ENCODE peak calls at places on chromosomes 16 and 17, in nine cellular contexts. L is lower lobe of right lung, Y is lower leg skin, O is endothelial cell of umbilical vein, S is BE2C, R is coronary artery, K is DND-41, Z is gastrocnemius medialis, P is stomach. N is an unnamed sample.

GRCh38 chr16:89598199-89598598 is 15.2 kb upstream of the DPEP1 start:
- DNase-seq in P (no peak), R (no peak), O (no peak), L (no peak), K (no peak), Z (no peak), S (no peak), Y (no peak), N (no peak)

GRCh38 chr16:65318590-65319267 is 196.9 kb upstream of the CDH11 start:
- DNase-seq in Z (no peak), S (no peak), R (no peak), O (no peak), L (no peak), K (no peak), Y (no peak), P (no peak), N (no peak)

GRCh38 chr17:59378621-59379194 is 47.3 kb downstream of the YPEL2 start:
- DNase-seq in P (no peak), Z (no peak), S (no peak), K (no peak), R (no peak), Y (no peak), O (peak), L (no peak), N (no peak)

GRCh38 chr17:64457156-64457555 is 8.2 kb downstream of the MILR1 start:
- DNase-seq in Y (no peak), Z (no peak), K (no peak), S (no peak), R (no peak), L (no peak), O (no peak), P (no peak), N (no peak)

GRCh38 chr17:42107597-42108576 is 4.6 kb downstream of the DHX58 start:
- DNase-seq in O (peak), L (peak), Z (peak), K (peak), P (peak), S (peak), Y (peak), R (no peak), N (peak)

GRCh38 chr16:85347213-85347591 is 234.9 kb upstream of the CIBAR2 start:
- DNase-seq in Z (no peak), S (peak), P (peak), R (no peak), Y (no peak), L (no peak), K (peak), O (no peak), N (no peak)

GRCh38 chr17:7579001-7579838 is at the start of gene CD68:
- DNase-seq in L (peak), Y (peak), O (peak), R (no peak), K (peak), P (peak), S (peak), Z (peak), N (peak)

GRCh38 chr16:57984443-57985203 is 13.7 kb upstream of the CNGB1 start:
- DNase-seq in R (no peak), S (peak), L (peak), K (no peak), Z (peak), P (peak), O (peak), Y (peak), N (peak)

GRCh38 chr16:66569827-66570405 is 3.7 kb downstream of the CMTM1 start:
- DNase-seq in P (no peak), Y (no peak), O (peak), L (no peak), R (no peak), K (no peak), S (no peak), Z (no peak), N (no peak)

GRCh38 chr17:83079766-83080616 is 582 bp downstream of the METRNL start:
- DNase-seq in Z (no peak), O (no peak), Y (no peak), S (no peak), K (no peak), P (no peak), R (no peak), L (no peak), N (no peak)
- H3K4me3 ChIP-seq in Z (peak), O (peak), Y (peak), S (peak), K (no peak), P (peak), R (peak), L (peak), N (no peak)

DNA sequence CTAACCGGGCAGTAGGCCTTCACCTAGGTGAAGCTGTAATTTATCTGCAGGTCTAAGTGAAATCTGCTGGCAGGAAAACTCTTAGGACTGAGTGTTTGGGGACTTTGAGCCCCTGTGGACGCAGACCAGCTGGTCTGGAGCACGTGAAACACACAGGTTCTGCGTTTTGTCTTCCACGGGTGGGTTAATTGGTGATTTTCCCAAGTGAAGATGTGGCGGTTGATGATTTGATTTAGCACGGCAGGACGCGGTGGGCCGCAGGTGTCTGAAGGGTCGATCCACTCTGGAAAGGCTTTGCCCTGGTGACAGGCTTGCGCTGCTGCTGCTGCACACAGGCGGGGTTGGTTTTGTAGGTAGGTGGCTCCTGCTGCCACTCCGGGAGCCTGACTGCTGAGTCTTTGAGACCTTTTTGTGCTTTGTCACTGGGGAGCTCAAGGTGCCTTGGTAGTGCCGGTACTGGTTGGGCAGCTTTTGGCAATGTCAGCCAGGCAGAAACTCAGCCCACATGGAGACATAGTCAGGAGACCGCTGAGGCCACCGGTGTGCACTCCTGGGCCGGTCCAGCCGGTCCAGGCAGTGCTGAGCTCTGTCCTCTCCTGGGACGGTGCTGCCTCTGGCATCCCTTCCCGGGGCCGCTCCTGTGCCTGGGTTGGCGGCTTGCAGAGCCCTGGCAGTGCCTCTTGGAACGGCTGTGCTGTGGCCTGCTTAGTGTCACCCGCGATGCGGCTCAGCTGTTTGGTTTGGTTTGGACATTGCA is 2.3 kb downstream of the BAIAP2 start:
- DNase-seq in P (peak), O (no peak), Z (peak), K (no peak), Y (no peak), R (peak), S (peak), L (peak), N (no peak)
- H3K4me3 ChIP-seq in P (peak), O (no peak), Z (no peak), K (no peak), Y (peak), R (peak), S (peak), L (peak), N (no peak)

GRCh38 chr17:66444001-66444400 is 141.6 kb downstream of the PRKCA start:
- DNase-seq in P (no peak), K (no peak), Z (no peak), S (no peak), O (no peak), Y (no peak), L (no peak), R (no peak), N (no peak)
- H3K4me3 ChIP-seq in P (no peak), K (no peak), Z (no peak), S (no peak), O (no peak), Y (no peak), L (no peak), R (no peak), N (no peak)

GRCh38 chr16:3113765-3114479 is 1.5 kb downstream of the ZNF205 start:
- DNase-seq in O (no peak), P (no peak), Z (no peak), K (no peak), Y (no peak), L (no peak), S (peak), R (no peak), N (no peak)
- H3K4me3 ChIP-seq in O (peak), P (peak), Z (peak), K (no peak), Y (no peak), L (peak), S (peak), R (peak), N (no peak)

DNA sequence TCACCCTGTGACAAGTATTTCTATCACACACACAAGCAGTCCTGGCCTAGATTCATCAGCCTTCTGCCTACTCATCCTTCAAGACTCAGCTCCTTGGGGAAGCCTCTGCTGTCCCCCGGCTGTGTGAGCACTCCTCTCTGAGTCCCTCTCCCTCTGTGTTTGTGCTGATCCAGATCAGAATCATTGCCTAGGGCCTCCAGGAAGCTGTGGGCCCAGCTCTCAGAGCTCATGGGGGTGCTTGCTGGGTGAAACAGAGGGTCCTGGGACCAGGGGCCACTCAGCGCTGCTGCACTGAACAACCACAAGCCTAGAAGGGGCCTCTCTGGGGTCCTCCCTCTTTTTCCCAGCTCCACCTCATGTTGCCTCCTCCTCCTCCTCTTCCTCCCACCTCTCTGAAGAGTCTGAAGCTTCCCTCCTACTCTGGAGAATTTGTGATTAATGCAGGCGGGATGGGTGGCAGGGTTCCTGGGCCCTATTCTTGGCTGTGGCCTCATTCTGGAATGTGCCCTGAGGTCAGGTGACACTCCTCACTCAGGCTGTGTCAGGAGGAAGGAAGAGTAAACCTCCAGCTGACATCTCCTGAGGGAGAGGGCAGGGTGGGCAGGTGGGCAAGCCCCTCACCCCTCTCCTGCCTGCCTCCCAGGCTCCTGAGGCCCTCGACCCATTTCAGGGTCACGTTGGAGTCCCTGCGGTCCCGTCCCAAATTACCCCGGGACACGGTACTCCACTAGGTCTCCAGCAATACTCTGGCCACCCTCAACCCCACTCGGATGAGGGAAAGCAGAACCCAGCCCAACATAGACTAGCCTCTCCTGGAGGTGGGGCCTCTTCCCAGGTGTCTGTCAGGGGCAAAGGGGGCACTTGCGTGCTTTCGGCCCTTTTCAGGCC is 10.1 kb downstream of the WFIKKN2 start:
- DNase-seq in Z (peak), O (no peak), R (no peak), L (no peak), Y (no peak), S (no peak), P (no peak), K (no peak), N (no peak)
- H3K4me3 ChIP-seq in Z (no peak), O (no peak), R (no peak), L (no peak), Y (no peak), S (no peak), P (no peak), K (no peak), N (no peak)

GRCh38 chr17:31048780-31049179 is 46.0 kb upstream of the NF1 start:
- DNase-seq in R (no peak), K (no peak), Y (no peak), S (no peak), O (no peak), L (no peak), P (no peak), Z (no peak), N (no peak)

GRCh38 chr17:31050948-31051347 is 43.8 kb upstream of the NF1 start:
- DNase-seq in S (no peak), P (no peak), K (no peak), R (no peak), Y (no peak), O (no peak), L (no peak), Z (no peak), N (no peak)

GRCh38 chr17:31052187-31052889 is 42.4 kb upstream of the NF1 start:
- DNase-seq in Y (peak), R (peak), K (no peak), P (no peak), S (no peak), Z (peak), L (no peak), O (no peak), N (no peak)

GRCh38 chr17:31053076-31053475 is 41.7 kb upstream of the NF1 start:
- DNase-seq in Y (no peak), K (no peak), R (no peak), O (no peak), P (no peak), L (no peak), S (no peak), Z (no peak), N (no peak)

DNA sequence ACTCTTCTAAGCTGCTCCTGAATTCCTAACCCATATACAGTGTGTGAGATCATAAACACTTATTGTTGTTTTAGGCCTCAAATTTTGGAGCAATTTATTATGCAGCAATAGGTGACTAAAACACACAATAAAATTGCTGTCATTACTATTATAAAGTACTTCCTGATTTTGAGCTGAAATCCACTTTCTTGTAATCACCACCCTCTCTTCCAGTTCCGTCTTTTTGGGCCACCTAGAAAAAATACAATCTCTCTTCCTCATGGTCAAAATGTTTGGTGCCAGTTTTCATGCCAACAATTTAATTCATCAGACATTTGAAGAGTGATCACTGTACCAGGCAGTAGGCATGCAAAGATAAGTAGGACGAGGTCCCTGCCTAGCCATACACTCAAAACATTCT is 43.3 kb upstream of the NF1 start:
- DNase-seq in R (no peak), S (no peak), K (no peak), O (no peak), Z (no peak), L (no peak), P (no peak), Y (no peak), N (no peak)
- H3K4me3 ChIP-seq in R (no peak), S (no peak), K (no peak), O (no peak), Z (no peak), L (no peak), P (no peak), Y (no peak), N (no peak)

N was measured in naive thymus-derived CD4-positive, alpha-beta T cell.